ENCODE peak calls at places on chromosome 4, in ten cellular contexts. R is Calu3; I is WTC11; F is WERI-Rb-1; M is psoas muscle; C is CD8-positive, alpha-beta T cell; P is astrocyte of the spinal cord; G is endothelial cell of umbilical vein; Y is lung; L is fibroblast of mammary gland. Q is an unnamed sample.

GRCh38 chr4:25993564-25994185 is 79.7 kb downstream of the SMIM20 start:
- DNase-seq in R (peak), I (peak), F (peak), M (peak), C (no peak), P (no peak), G (no peak), Y (no peak), L (peak), Q (no peak)

GRCh38 chr4:176753049-176753448 is 39.7 kb downstream of the VEGFC start:
- DNase-seq in R (peak), I (no peak), F (no peak), M (no peak), C (no peak), P (peak), G (peak), Y (no peak), L (peak), Q (peak)

GRCh38 chr4:68797618-68798017 is 18.2 kb upstream of the UGT2B10 start:
- DNase-seq in R (no peak), I (no peak), F (no peak), M (no peak), C (no peak), P (no peak), G (no peak), Y (no peak), L (no peak), Q (no peak)

GRCh38 chr4:80788798-80789197 is 241.7 kb upstream of the BMP3 start:
- DNase-seq in R (no peak), I (no peak), F (no peak), M (no peak), C (no peak), P (peak), G (no peak), Y (no peak), L (peak), Q (peak)

GRCh38 chr4:79872738-79873137 is 200.3 kb downstream of the ANTXR2 start:
- DNase-seq in R (no peak), I (no peak), F (no peak), M (no peak), C (no peak), P (no peak), G (no peak), Y (no peak), L (peak), Q (no peak)

GRCh38 chr4:127204326-127204725 is 428.4 kb upstream of the INTU start:
- DNase-seq in R (no peak), I (no peak), F (no peak), M (no peak), C (no peak), P (no peak), G (no peak), Y (no peak), L (no peak), Q (no peak)

GRCh38 chr4:185378264-185378663 is 17.5 kb downstream of the LRP2BP start:
- DNase-seq in R (no peak), I (no peak), F (no peak), M (no peak), C (no peak), P (no peak), G (no peak), Y (no peak), L (no peak), Q (no peak)

GRCh38 chr4:122874194-122874593 is 47.6 kb downstream of the FGF2 start:
- DNase-seq in R (peak), I (no peak), F (no peak), M (no peak), C (no peak), P (peak), G (peak), Y (no peak), L (peak), Q (peak)

GRCh38 chr4:56603297-56603696 is 77.8 kb downstream of the HOPX start:
- DNase-seq in R (no peak), I (no peak), F (no peak), M (no peak), C (no peak), P (no peak), G (no peak), Y (no peak), L (no peak), Q (no peak)

GRCh38 chr4:71020611-71021010 is 27.2 kb downstream of the DCK start:
- DNase-seq in R (no peak), I (no peak), F (no peak), M (no peak), C (no peak), P (peak), G (peak), Y (no peak), L (no peak), Q (no peak)

GRCh38 chr4:81913427-81913878 is 441.7 kb upstream of the RASGEF1B start:
- DNase-seq in R (peak), I (peak), F (peak), M (no peak), C (peak), P (peak), G (peak), Y (peak), L (peak), Q (peak)

GRCh38 chr4:182648766-182649165 is 268.4 kb downstream of the DCTD start:
- DNase-seq in R (no peak), I (no peak), F (no peak), M (no peak), C (no peak), P (no peak), G (peak), Y (no peak), L (no peak), Q (no peak)

GRCh38 chr4:185318679-185319078 is 77.0 kb downstream of the LRP2BP start:
- DNase-seq in R (no peak), I (no peak), F (no peak), M (no peak), C (no peak), P (peak), G (peak), Y (no peak), L (no peak), Q (no peak)

GRCh38 chr4:138449938-138450337 is 207.8 kb upstream of the SLC7A11 start:
- DNase-seq in R (no peak), I (no peak), F (no peak), M (no peak), C (no peak), P (no peak), G (peak), Y (no peak), L (no peak), Q (no peak)

GRCh38 chr4:107392951-107393350 is 327.1 kb downstream of the PAPSS1 start:
- DNase-seq in R (no peak), I (no peak), F (no peak), M (peak), C (no peak), P (peak), G (no peak), Y (no peak), L (peak), Q (peak)

GRCh38 chr4:2043396-2044118 is 15.6 kb upstream of the NAT8L start:
- DNase-seq in R (no peak), I (no peak), F (no peak), M (no peak), C (no peak), P (no peak), G (no peak), Y (no peak), L (no peak), Q (no peak)
- TF ChIP-seq CTCF in R (no peak), I (no peak), F (no peak), M (no peak), C (no peak), P (no peak), G (no peak), Y (no peak), L (no peak), Q (no peak)

DNA sequence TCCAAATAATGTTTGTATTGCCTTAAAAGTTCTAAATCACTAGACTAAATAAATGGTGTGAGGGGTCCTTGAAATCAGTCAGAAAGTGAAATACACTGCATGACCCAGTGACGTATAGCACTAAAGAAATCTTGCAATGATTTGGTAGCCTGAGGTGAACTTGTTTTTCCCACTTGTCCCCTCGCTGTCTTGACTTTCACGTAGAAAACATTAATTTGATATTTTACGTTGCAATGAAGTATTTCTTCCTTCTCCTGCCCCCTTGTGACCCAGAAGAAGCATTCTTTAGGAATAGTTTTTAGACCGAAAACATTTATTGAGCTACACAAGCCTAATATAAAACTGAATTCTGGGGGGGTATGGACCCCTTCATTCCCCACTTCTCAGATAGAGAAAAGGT is 3.7 kb downstream of the KLB start:
- DNase-seq in R (no peak), I (no peak), F (no peak), M (no peak), C (no peak), P (no peak), G (peak), Y (no peak), L (peak), Q (peak)
- TF ChIP-seq CTCF in R (no peak), I (no peak), F (no peak), M (no peak), C (no peak), P (peak), G (no peak), Y (no peak), L (peak), Q (peak)

GRCh38 chr4:118969359-118969758 is 80.7 kb downstream of the SYNPO2 start:
- DNase-seq in R (peak), I (peak), F (peak), M (peak), C (no peak), P (peak), G (peak), Y (no peak), L (peak), Q (peak)
- TF ChIP-seq CTCF in R (no peak), I (no peak), F (peak), M (peak), C (no peak), P (peak), G (peak), Y (peak), L (peak), Q (peak)

GRCh38 chr4:19026281-19026680 is 1004.7 kb upstream of the LCORL start:
- DNase-seq in R (no peak), I (no peak), F (no peak), M (no peak), C (no peak), P (peak), G (no peak), Y (peak), L (no peak), Q (peak)
- TF ChIP-seq CTCF in R (no peak), I (no peak), F (no peak), M (no peak), C (no peak), P (peak), G (no peak), Y (no peak), L (no peak), Q (peak)

GRCh38 chr4:24722026-24722568 is 73.3 kb upstream of the SOD3 start:
- DNase-seq in R (no peak), I (no peak), F (no peak), M (no peak), C (no peak), P (no peak), G (no peak), Y (peak), L (no peak), Q (no peak)
- TF ChIP-seq CTCF in R (no peak), I (no peak), F (peak), M (no peak), C (no peak), P (no peak), G (no peak), Y (no peak), L (no peak), Q (no peak)

GRCh38 chr4:129972257-129972656 is 876.3 kb downstream of the C4orf33 start:
- DNase-seq in R (no peak), I (no peak), F (peak), M (no peak), C (no peak), P (no peak), G (no peak), Y (no peak), L (no peak), Q (no peak)
- TF ChIP-seq CTCF in R (no peak), I (no peak), F (peak), M (no peak), C (no peak), P (no peak), G (no peak), Y (no peak), L (no peak), Q (no peak)

GRCh38 chr4:40954119-40954668 is 204.4 kb downstream of the NSUN7 start:
- DNase-seq in R (no peak), I (no peak), F (no peak), M (no peak), C (no peak), P (no peak), G (no peak), Y (no peak), L (no peak), Q (no peak)
- TF ChIP-seq CTCF in R (no peak), I (no peak), F (no peak), M (no peak), C (no peak), P (no peak), G (no peak), Y (no peak), L (no peak), Q (no peak)

DNA sequence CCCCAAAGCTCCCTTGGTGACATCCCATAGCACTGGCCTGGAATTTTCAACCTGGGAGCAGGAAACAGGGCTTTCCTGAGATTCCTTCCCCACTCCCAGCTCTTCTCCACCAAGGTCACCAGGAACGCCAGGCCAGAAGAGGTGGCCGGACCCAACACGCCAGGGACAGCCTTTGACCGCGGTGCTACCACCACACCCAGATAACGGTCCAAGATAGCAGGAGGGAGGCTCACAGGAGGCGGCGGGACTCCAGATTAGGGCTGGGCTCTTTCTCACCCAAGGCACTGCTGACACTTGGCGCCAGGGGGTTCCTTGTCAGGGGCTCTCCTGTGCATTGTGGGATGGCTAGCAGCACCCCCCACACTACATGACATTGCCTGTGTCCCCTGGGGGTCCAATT is 22.9 kb downstream of the ZFYVE28 start:
- DNase-seq in R (no peak), I (no peak), F (no peak), M (no peak), C (no peak), P (no peak), G (no peak), Y (no peak), L (no peak), Q (no peak)
- TF ChIP-seq CTCF in R (no peak), I (no peak), F (no peak), M (no peak), C (no peak), P (no peak), G (no peak), Y (no peak), L (no peak), Q (no peak)